ENCODE peak calls at places on chromosomes 13 and 19, in four cellular contexts. One of them, this sample, is unnamed.
A peak's percentile ranks its signal among the peaks of the same experiment; 100 is the strongest.

GRCh38 chr19:3648037-3648905 is 21.7 kb upstream of the CACTIN start:
- DNase-seq in activated CD4-positive, alpha-beta T cell treated with anti-CD3 and anti-CD28 coated beads for 4 hours: no peak
- DNase-seq in esophagus muscularis mucosa: no peak
- DNase-seq in stimulated activated CD8-positive, alpha-beta memory T cell treated with anti-CD3 and anti-CD28 coated beads, Interleukin-4, amount 100 ng/mL, for 24 hours: no peak
- DNase-seq in this sample: no peak

GRCh38 chr13:34430294-34430693 is 511.8 kb upstream of the NBEA start:
- DNase-seq in activated CD4-positive, alpha-beta T cell treated with anti-CD3 and anti-CD28 coated beads for 4 hours: no peak
- DNase-seq in esophagus muscularis mucosa: no peak
- DNase-seq in stimulated activated CD8-positive, alpha-beta memory T cell treated with anti-CD3 and anti-CD28 coated beads, Interleukin-4, amount 100 ng/mL, for 24 hours: no peak
- DNase-seq in this sample: no peak

GRCh38 chr13:84076280-84076679 is 194.0 kb upstream of the SLITRK1 start:
- DNase-seq in activated CD4-positive, alpha-beta T cell treated with anti-CD3 and anti-CD28 coated beads for 4 hours: no peak
- DNase-seq in esophagus muscularis mucosa: no peak
- DNase-seq in stimulated activated CD8-positive, alpha-beta memory T cell treated with anti-CD3 and anti-CD28 coated beads, Interleukin-4, amount 100 ng/mL, for 24 hours: no peak
- DNase-seq in this sample: no peak

GRCh38 chr13:26011996-26012688 is 39.7 kb downstream of the SHISA2 start:
- DNase-seq in activated CD4-positive, alpha-beta T cell treated with anti-CD3 and anti-CD28 coated beads for 4 hours: peak; percentile 62
- DNase-seq in esophagus muscularis mucosa: no peak
- DNase-seq in stimulated activated CD8-positive, alpha-beta memory T cell treated with anti-CD3 and anti-CD28 coated beads, Interleukin-4, amount 100 ng/mL, for 24 hours: peak; percentile 39
- DNase-seq in this sample: peak; percentile 60

GRCh38 chr13:40251343-40252032 is 415.0 kb downstream of the FOXO1 start:
- DNase-seq in activated CD4-positive, alpha-beta T cell treated with anti-CD3 and anti-CD28 coated beads for 4 hours: no peak
- DNase-seq in esophagus muscularis mucosa: no peak
- DNase-seq in stimulated activated CD8-positive, alpha-beta memory T cell treated with anti-CD3 and anti-CD28 coated beads, Interleukin-4, amount 100 ng/mL, for 24 hours: no peak
- DNase-seq in this sample: no peak

GRCh38 chr13:49976314-49977258 is 20.3 kb upstream of the TRIM13 start:
- DNase-seq in activated CD4-positive, alpha-beta T cell treated with anti-CD3 and anti-CD28 coated beads for 4 hours: peak; percentile 77
- DNase-seq in esophagus muscularis mucosa: peak; percentile 94
- DNase-seq in stimulated activated CD8-positive, alpha-beta memory T cell treated with anti-CD3 and anti-CD28 coated beads, Interleukin-4, amount 100 ng/mL, for 24 hours: peak; percentile 48
- DNase-seq in this sample: peak; percentile 74

GRCh38 chr19:33621811-33622504 is at the start of gene CHST8:
- DNase-seq in activated CD4-positive, alpha-beta T cell treated with anti-CD3 and anti-CD28 coated beads for 4 hours: no peak
- DNase-seq in esophagus muscularis mucosa: no peak
- DNase-seq in stimulated activated CD8-positive, alpha-beta memory T cell treated with anti-CD3 and anti-CD28 coated beads, Interleukin-4, amount 100 ng/mL, for 24 hours: no peak
- DNase-seq in this sample: no peak

GRCh38 chr13:43446126-43446525 is 340.6 kb downstream of the ENOX1 start:
- DNase-seq in activated CD4-positive, alpha-beta T cell treated with anti-CD3 and anti-CD28 coated beads for 4 hours: no peak
- DNase-seq in esophagus muscularis mucosa: no peak
- DNase-seq in stimulated activated CD8-positive, alpha-beta memory T cell treated with anti-CD3 and anti-CD28 coated beads, Interleukin-4, amount 100 ng/mL, for 24 hours: no peak
- DNase-seq in this sample: no peak

GRCh38 chr19:18433039-18433691 is 4.8 kb downstream of the ISYNA1 start:
- DNase-seq in activated CD4-positive, alpha-beta T cell treated with anti-CD3 and anti-CD28 coated beads for 4 hours: peak; percentile 62
- DNase-seq in esophagus muscularis mucosa: no peak
- DNase-seq in stimulated activated CD8-positive, alpha-beta memory T cell treated with anti-CD3 and anti-CD28 coated beads, Interleukin-4, amount 100 ng/mL, for 24 hours: no peak
- DNase-seq in this sample: peak; percentile 57

GRCh38 chr13:99230991-99231390 is 27.2 kb downstream of the GPR18 start:
- DNase-seq in activated CD4-positive, alpha-beta T cell treated with anti-CD3 and anti-CD28 coated beads for 4 hours: no peak
- DNase-seq in esophagus muscularis mucosa: no peak
- DNase-seq in stimulated activated CD8-positive, alpha-beta memory T cell treated with anti-CD3 and anti-CD28 coated beads, Interleukin-4, amount 100 ng/mL, for 24 hours: no peak
- DNase-seq in this sample: no peak

GRCh38 chr19:48010932-48011758 is 16.7 kb downstream of the ELSPBP1 start:
- DNase-seq in activated CD4-positive, alpha-beta T cell treated with anti-CD3 and anti-CD28 coated beads for 4 hours: no peak
- DNase-seq in esophagus muscularis mucosa: no peak
- DNase-seq in stimulated activated CD8-positive, alpha-beta memory T cell treated with anti-CD3 and anti-CD28 coated beads, Interleukin-4, amount 100 ng/mL, for 24 hours: no peak
- DNase-seq in this sample: no peak

GRCh38 chr13:25961294-25961693 is 90.5 kb downstream of the SHISA2 start:
- DNase-seq in activated CD4-positive, alpha-beta T cell treated with anti-CD3 and anti-CD28 coated beads for 4 hours: no peak
- DNase-seq in esophagus muscularis mucosa: no peak
- DNase-seq in stimulated activated CD8-positive, alpha-beta memory T cell treated with anti-CD3 and anti-CD28 coated beads, Interleukin-4, amount 100 ng/mL, for 24 hours: no peak
- DNase-seq in this sample: no peak